ENCODE peak calls at places on chromosomes 4 and X, in ten cellular contexts. L is uterus, A is MM.1S, Z is GM23338, D is RWPE2, N is esophagus squamous epithelium, K is fibroblast of lung, I is A549, R is upper lobe of right lung, G is psoas muscle. F is an unnamed sample. For H3K4me1, the result is how much of the 10 kb centered on the place peaks cover.

GRCh38 chr4:41024556-41025491 is 189.5 kb downstream of the APBB2 start:
- DNase-seq in L (no peak), A (no peak), Z (peak), D (no peak), N (no peak), K (peak), I (no peak), R (no peak), G (no peak), F (no peak)

GRCh38 chrX:27336466-27337091 is 126.6 kb downstream of the PPP4R3C start:
- DNase-seq in L (no peak), A (peak), Z (peak), D (no peak), N (no peak), K (no peak), I (peak), R (no peak), G (no peak), F (peak)

GRCh38 chrX:110966839-110967238 is 129.2 kb upstream of the PAK3 start:
- DNase-seq in L (no peak), A (no peak), Z (no peak), D (no peak), N (no peak), K (peak), I (no peak), R (no peak), G (no peak), F (no peak)

GRCh38 chrX:39253551-39253950 is 452.3 kb downstream of the MID1IP1 start:
- DNase-seq in L (no peak), A (no peak), Z (no peak), D (no peak), N (no peak), K (peak), I (no peak), R (no peak), G (no peak), F (no peak)

GRCh38 chr4:129362685-129363274 is 266.8 kb downstream of the C4orf33 start:
- DNase-seq in L (peak), A (peak), Z (peak), D (no peak), N (no peak), K (peak), I (peak), R (no peak), G (peak), F (peak)

GRCh38 chr4:70688795-70689231 is 481 bp downstream of the UTP3 start:
- DNase-seq in L (no peak), A (no peak), Z (peak), D (no peak), N (no peak), K (peak), I (no peak), R (no peak), G (no peak), F (no peak)

GRCh38 chr4:152585036-152585439 is 49.1 kb upstream of the FBXW7 start:
- DNase-seq in L (no peak), A (peak), Z (no peak), D (no peak), N (no peak), K (no peak), I (no peak), R (no peak), G (no peak), F (no peak)

GRCh38 chr4:6200922-6201362 is 593 bp upstream of the JAKMIP1 start:
- DNase-seq in L (no peak), A (no peak), Z (no peak), D (no peak), N (no peak), K (no peak), I (no peak), R (no peak), G (no peak), F (no peak)

GRCh38 chr4:184117662-184118199 is 99.9 kb downstream of the ENPP6 start:
- DNase-seq in L (no peak), A (no peak), Z (no peak), D (no peak), N (no peak), K (no peak), I (no peak), R (peak), G (no peak), F (no peak)

GRCh38 chr4:83212041-83212851 is 72.4 kb downstream of the COQ2 start:
- DNase-seq in L (no peak), A (peak), Z (no peak), D (no peak), N (no peak), K (no peak), I (no peak), R (no peak), G (no peak), F (no peak)

GRCh38 chr4:25068386-25068785 is 37.6 kb upstream of the LGI2 start:
- DNase-seq in L (no peak), A (no peak), Z (no peak), D (no peak), N (no peak), K (no peak), I (no peak), R (no peak), G (no peak), F (no peak)

GRCh38 chr4:156898373-156899117 is 73.1 kb downstream of the PDGFC start:
- DNase-seq in L (no peak), A (no peak), Z (no peak), D (no peak), N (no peak), K (no peak), I (no peak), R (no peak), G (no peak), F (no peak)

GRCh38 chrX:70432936-70433847 is 10.1 kb downstream of the GDPD2 start:
- DNase-seq in L (no peak), A (peak), Z (no peak), D (no peak), N (no peak), K (no peak), I (no peak), R (no peak), G (no peak), F (no peak)

GRCh38 chrX:24306430-24306829 is 7.4 kb downstream of the SUPT20HL2 start:
- DNase-seq in L (no peak), A (no peak), Z (peak), D (no peak), N (no peak), K (no peak), I (no peak), R (no peak), G (no peak), F (no peak)

GRCh38 chr4:23945521-23946017 is 55.7 kb upstream of the PPARGC1A start:
- DNase-seq in L (no peak), A (no peak), Z (no peak), D (no peak), N (no peak), K (peak), I (no peak), R (no peak), G (peak), F (peak)

GRCh38 chrX:122579521-122579920 is 604.6 kb upstream of the GRIA3 start:
- DNase-seq in L (no peak), A (no peak), Z (no peak), D (no peak), N (no peak), K (peak), I (no peak), R (no peak), G (no peak), F (no peak)

GRCh38 chr4:100008048-100008447 is 58.0 kb upstream of the H2AZ1 start:
- DNase-seq in L (no peak), A (no peak), Z (no peak), D (no peak), N (no peak), K (peak), I (no peak), R (no peak), G (no peak), F (no peak)

GRCh38 chr4:54607067-54607466 is 50.7 kb upstream of the KIT start:
- DNase-seq in L (no peak), A (no peak), Z (no peak), D (no peak), N (no peak), K (no peak), I (no peak), R (no peak), G (no peak), F (no peak)

GRCh38 chr4:1503583-1504471 is 97.6 kb upstream of the NKX1-1 start:
- DNase-seq in L (peak), A (no peak), Z (no peak), D (peak), N (no peak), K (no peak), I (no peak), R (peak), G (no peak), F (peak)

GRCh38 chrX:30895331-30895730 is 6.3 kb upstream of the TAB3 start:
- DNase-seq in L (no peak), A (no peak), Z (no peak), D (no peak), N (no peak), K (no peak), I (no peak), R (no peak), G (no peak), F (no peak)

GRCh38 chr4:100489316-100489715 is 28.5 kb downstream of the EMCN start:
- DNase-seq in L (no peak), A (no peak), Z (no peak), D (no peak), N (no peak), K (peak), I (no peak), R (no peak), G (no peak), F (no peak)

GRCh38 chr4:2251795-2252529 is 9.9 kb downstream of the MXD4 start:
- DNase-seq in L (no peak), A (no peak), Z (no peak), D (no peak), N (no peak), K (no peak), I (no peak), R (peak), G (peak), F (no peak)

GRCh38 chr4:100935090-100935489 is 412.2 kb downstream of the PPP3CA start:
- DNase-seq in L (no peak), A (peak), Z (peak), D (no peak), N (no peak), K (peak), I (peak), R (no peak), G (no peak), F (no peak)

GRCh38 chr4:1406946-1407656 is 859 bp upstream of the NKX1-1 start:
- DNase-seq in L (no peak), A (no peak), Z (peak), D (no peak), N (no peak), K (no peak), I (no peak), R (peak), G (no peak), F (peak)

GRCh38 chr4:102420563-102421221 is 75.4 kb upstream of the SLC39A8 start:
- DNase-seq in L (no peak), A (no peak), Z (peak), D (no peak), N (no peak), K (no peak), I (no peak), R (no peak), G (no peak), F (no peak)

GRCh38 chrX:3950373-3950772 is 236.9 kb upstream of the PRKX start:
- DNase-seq in L (no peak), A (no peak), Z (no peak), D (no peak), N (no peak), K (peak), I (no peak), R (no peak), G (no peak), F (no peak)

GRCh38 chr4:174036563-174036962 is 246.9 kb downstream of the FBXO8 start:
- DNase-seq in L (no peak), A (no peak), Z (no peak), D (no peak), N (no peak), K (no peak), I (no peak), R (no peak), G (no peak), F (no peak)

GRCh38 chrX:16212436-16212835 is 45.2 kb downstream of the MAGEB17 start:
- DNase-seq in L (no peak), A (no peak), Z (peak), D (no peak), N (no peak), K (no peak), I (no peak), R (no peak), G (no peak), F (no peak)

GRCh38 chrX:125378205-125378604 is 58.5 kb downstream of the TEX13C start:
- DNase-seq in L (no peak), A (no peak), Z (peak), D (no peak), N (no peak), K (no peak), I (no peak), R (no peak), G (no peak), F (no peak)

GRCh38 chrX:9569875-9570274 is 105.0 kb downstream of the TBL1X start:
- DNase-seq in L (no peak), A (no peak), Z (no peak), D (no peak), N (no peak), K (peak), I (no peak), R (no peak), G (no peak), F (no peak)

GRCh38 chr4:89379541-89380035 is 72.0 kb upstream of the GPRIN3 start:
- DNase-seq in L (no peak), A (no peak), Z (no peak), D (no peak), N (no peak), K (no peak), I (no peak), R (no peak), G (no peak), F (no peak)

GRCh38 chrX:9327747-9328145 is 137.1 kb upstream of the TBL1X start:
- DNase-seq in L (no peak), A (no peak), Z (no peak), D (no peak), N (no peak), K (peak), I (peak), R (no peak), G (no peak), F (no peak)

GRCh38 chr4:148203056-148203898 is 238.9 kb downstream of the NR3C2 start:
- DNase-seq in L (no peak), A (no peak), Z (peak), D (no peak), N (no peak), K (no peak), I (no peak), R (no peak), G (no peak), F (no peak)

GRCh38 chrX:729583-730409 is 99.2 kb downstream of the SHOX start:
- DNase-seq in L (no peak), A (no peak), Z (no peak), D (no peak), N (no peak), K (no peak), I (no peak), R (no peak), G (no peak), F (no peak)

GRCh38 chr4:72468904-72469502 is 100.0 kb downstream of the ADAMTS3 start:
- DNase-seq in L (no peak), A (peak), Z (peak), D (no peak), N (no peak), K (no peak), I (peak), R (no peak), G (no peak), F (no peak)

GRCh38 chr4:112183252-112183651 is 38.0 kb downstream of the FAM241A start:
- DNase-seq in L (no peak), A (no peak), Z (no peak), D (no peak), N (no peak), K (peak), I (no peak), R (no peak), G (no peak), F (no peak)

GRCh38 chr4:106690487-106690886 is 321.9 kb upstream of the GIMD1 start:
- DNase-seq in L (no peak), A (no peak), Z (no peak), D (no peak), N (no peak), K (peak), I (no peak), R (no peak), G (no peak), F (no peak)

GRCh38 chrX:124033821-124034220 is 72.3 kb downstream of the STAG2 start:
- DNase-seq in L (no peak), A (no peak), Z (no peak), D (no peak), N (no peak), K (peak), I (no peak), R (no peak), G (no peak), F (no peak)
- H3K27ac ChIP-seq in L (no peak), A (no peak), Z (no peak), D (no peak), N (no peak), K (no peak), I (no peak), R (no peak), G (no peak), F (no peak)

GRCh38 chrX:154735695-154736393 is 15.0 kb downstream of the GAB3 start:
- DNase-seq in L (peak), A (no peak), Z (no peak), D (peak), N (no peak), K (peak), I (no peak), R (peak), G (peak), F (no peak)
- H3K4me1 ChIP-seq in L (under half), A (under half), Z (under half), D (half or more), N (under half), K (under half), I (half or more), R (half or more), G (under half), F (under half)

DNA sequence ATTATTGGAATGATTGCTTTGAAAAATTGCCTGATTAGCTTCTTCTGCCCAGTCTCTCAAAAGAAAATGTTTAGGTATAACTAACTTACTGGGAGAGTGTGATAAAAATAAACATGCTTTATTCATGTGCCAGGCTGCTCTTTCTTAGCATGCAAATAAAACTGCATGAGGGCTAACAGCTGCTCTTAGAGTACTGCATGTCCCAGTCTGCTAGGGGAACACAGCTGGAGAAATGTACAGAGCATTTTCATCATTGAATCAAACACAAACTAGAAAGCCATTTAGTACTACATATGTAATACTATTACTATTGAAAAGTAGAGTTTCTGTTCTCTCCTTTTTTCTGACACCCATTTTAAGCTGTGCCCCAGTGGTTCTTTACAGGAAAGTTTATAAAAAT is 726.0 kb downstream of the GRID2 start:
- DNase-seq in L (no peak), A (no peak), Z (no peak), D (no peak), N (no peak), K (no peak), I (no peak), R (no peak), G (no peak), F (no peak)
- TF ChIP-seq CTCF in L (no peak), A (no peak), Z (no peak), D (no peak), N (no peak), K (no peak), I (no peak), R (no peak), G (no peak), F (no peak)

GRCh38 chr4:186606593-186606992 is 51.2 kb upstream of the MTNR1A start:
- DNase-seq in L (no peak), A (no peak), Z (no peak), D (no peak), N (no peak), K (peak), I (no peak), R (no peak), G (no peak), F (no peak)
- H3K27ac ChIP-seq in L (no peak), A (no peak), Z (no peak), D (peak), N (no peak), K (no peak), I (no peak), R (no peak), G (no peak), F (no peak)

GRCh38 chr4:94576163-94576562 is 124.4 kb downstream of the PDLIM5 start:
- DNase-seq in L (no peak), A (no peak), Z (no peak), D (no peak), N (no peak), K (no peak), I (no peak), R (no peak), G (no peak), F (no peak)

GRCh38 chr4:94575652-94576051 is 123.9 kb downstream of the PDLIM5 start:
- DNase-seq in L (no peak), A (no peak), Z (peak), D (no peak), N (no peak), K (no peak), I (no peak), R (no peak), G (no peak), F (no peak)

GRCh38 chr4:94577136-94577535 is 125.4 kb downstream of the PDLIM5 start:
- DNase-seq in L (peak), A (no peak), Z (peak), D (no peak), N (no peak), K (peak), I (no peak), R (no peak), G (no peak), F (no peak)

GRCh38 chr4:94581766-94582165 is 130.0 kb downstream of the PDLIM5 start:
- DNase-seq in L (no peak), A (no peak), Z (no peak), D (no peak), N (no peak), K (no peak), I (no peak), R (no peak), G (no peak), F (no peak)

GRCh38 chr4:94578195-94578594 is 126.5 kb downstream of the PDLIM5 start:
- DNase-seq in L (no peak), A (no peak), Z (no peak), D (no peak), N (no peak), K (no peak), I (no peak), R (no peak), G (no peak), F (no peak)
- H3K4me1 ChIP-seq in L (under half), A (under half), Z (under half), D (under half), N (under half), K (under half), I (half or more), R (under half), G (half or more), F (under half)

DNA sequence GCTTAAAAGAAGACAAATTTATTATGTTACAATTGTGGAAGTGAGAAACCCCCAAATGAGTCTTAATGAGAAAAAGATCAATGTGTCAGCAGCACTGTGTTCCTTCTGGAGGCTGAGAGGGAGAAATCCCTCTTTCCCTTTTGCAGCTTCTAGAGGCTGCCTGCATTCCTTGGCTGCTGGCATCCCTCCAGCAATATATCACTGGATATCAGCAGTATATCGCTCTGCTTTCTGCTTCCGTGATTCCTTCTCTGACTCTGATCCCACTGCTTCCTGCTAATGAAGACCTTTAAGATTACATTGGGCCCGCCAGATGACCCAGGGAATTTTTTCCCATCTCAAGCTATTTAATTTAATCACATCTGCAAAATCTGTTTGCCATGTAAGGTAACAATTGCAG is 1008.0 kb downstream of the RAPGEF2 start:
- DNase-seq in L (no peak), A (no peak), Z (no peak), D (no peak), N (no peak), K (no peak), I (no peak), R (no peak), G (no peak), F (no peak)
- TF ChIP-seq CTCF in L (no peak), A (no peak), Z (no peak), D (no peak), N (no peak), K (no peak), I (no peak), R (no peak), G (no peak), F (no peak)

F was measured in right lobe of liver.